ENCODE peak calls at places on chromosomes 16 and 17, in nine cellular contexts. One of them, this sample, is unnamed.

GRCh38 chr17:46765491-46765890 is 53.0 kb downstream of the WNT3 start:
- DNase-seq in right lobe of liver: no peak
- DNase-seq in breast epithelium: no peak
- DNase-seq in HCT116: no peak
- DNase-seq in NB4: no peak
- DNase-seq in vagina: no peak
- DNase-seq in testis: no peak
- DNase-seq in gastrocnemius medialis: no peak
- DNase-seq in spleen: no peak
- DNase-seq in this sample: no peak

GRCh38 chr17:36827056-36827455 is 110.2 kb upstream of the LHX1 start:
- DNase-seq in NB4: no peak
- DNase-seq in gastrocnemius medialis: no peak
- DNase-seq in breast epithelium: no peak
- DNase-seq in testis: no peak
- DNase-seq in spleen: peak
- DNase-seq in vagina: no peak
- DNase-seq in HCT116: no peak
- DNase-seq in right lobe of liver: no peak
- DNase-seq in this sample: no peak

GRCh38 chr16:89871895-89872294 is 1.5 kb upstream of the TCF25 start:
- DNase-seq in HCT116: no peak
- DNase-seq in breast epithelium: no peak
- DNase-seq in spleen: no peak
- DNase-seq in NB4: no peak
- DNase-seq in testis: no peak
- DNase-seq in gastrocnemius medialis: no peak
- DNase-seq in right lobe of liver: no peak
- DNase-seq in vagina: no peak
- DNase-seq in this sample: no peak

GRCh38 chr16:4869147-4869790 is 22.0 kb downstream of the UBN1 start:
- DNase-seq in testis: no peak
- DNase-seq in spleen: no peak
- DNase-seq in breast epithelium: no peak
- DNase-seq in vagina: no peak
- DNase-seq in NB4: no peak
- DNase-seq in HCT116: no peak
- DNase-seq in right lobe of liver: no peak
- DNase-seq in gastrocnemius medialis: no peak
- DNase-seq in this sample: no peak

GRCh38 chr17:16442594-16443389 is 27.4 kb downstream of the TRPV2 start:
- DNase-seq in HCT116: no peak
- DNase-seq in breast epithelium: no peak
- DNase-seq in testis: no peak
- DNase-seq in right lobe of liver: no peak
- DNase-seq in gastrocnemius medialis: no peak
- DNase-seq in vagina: no peak
- DNase-seq in spleen: no peak
- DNase-seq in NB4: peak
- DNase-seq in this sample: no peak

GRCh38 chr17:79561486-79562116 is 49.2 kb downstream of the RBFOX3 start:
- DNase-seq in right lobe of liver: no peak
- DNase-seq in gastrocnemius medialis: no peak
- DNase-seq in testis: no peak
- DNase-seq in vagina: no peak
- DNase-seq in spleen: peak
- DNase-seq in NB4: no peak
- DNase-seq in breast epithelium: no peak
- DNase-seq in HCT116: no peak
- DNase-seq in this sample: no peak

GRCh38 chr17:27530791-27531391 is 74.6 kb downstream of the KSR1 start:
- DNase-seq in vagina: no peak
- DNase-seq in gastrocnemius medialis: no peak
- DNase-seq in spleen: peak
- DNase-seq in breast epithelium: no peak
- DNase-seq in NB4: peak
- DNase-seq in right lobe of liver: no peak
- DNase-seq in testis: no peak
- DNase-seq in HCT116: no peak
- DNase-seq in this sample: no peak

GRCh38 chr17:55201609-55201932 is 63.2 kb upstream of the HLF start:
- DNase-seq in breast epithelium: no peak
- DNase-seq in vagina: no peak
- DNase-seq in right lobe of liver: no peak
- DNase-seq in HCT116: no peak
- DNase-seq in NB4: no peak
- DNase-seq in gastrocnemius medialis: no peak
- DNase-seq in testis: no peak
- DNase-seq in spleen: no peak
- DNase-seq in this sample: no peak

GRCh38 chr17:57388326-57388725 is 132.0 kb downstream of the MSI2 start:
- DNase-seq in spleen: no peak
- DNase-seq in gastrocnemius medialis: no peak
- DNase-seq in right lobe of liver: no peak
- DNase-seq in NB4: no peak
- DNase-seq in testis: no peak
- DNase-seq in vagina: no peak
- DNase-seq in HCT116: no peak
- DNase-seq in breast epithelium: no peak
- DNase-seq in this sample: no peak

GRCh38 chr16:89359296-89360147 is 130.8 kb downstream of the ANKRD11 start:
- DNase-seq in right lobe of liver: no peak
- DNase-seq in vagina: no peak
- DNase-seq in gastrocnemius medialis: no peak
- DNase-seq in HCT116: no peak
- DNase-seq in breast epithelium: no peak
- DNase-seq in spleen: no peak
- DNase-seq in NB4: no peak
- DNase-seq in testis: peak
- DNase-seq in this sample: no peak

GRCh38 chr16:1505912-1506311 is 12.8 kb downstream of the TELO2 start:
- DNase-seq in breast epithelium: no peak
- DNase-seq in gastrocnemius medialis: no peak
- DNase-seq in right lobe of liver: no peak
- DNase-seq in testis: no peak
- DNase-seq in HCT116: no peak
- DNase-seq in spleen: no peak
- DNase-seq in NB4: no peak
- DNase-seq in vagina: no peak
- DNase-seq in this sample: no peak

GRCh38 chr16:1508494-1509167 is 15.5 kb downstream of the TELO2 start:
- DNase-seq in vagina: no peak
- DNase-seq in gastrocnemius medialis: no peak
- DNase-seq in breast epithelium: no peak
- DNase-seq in HCT116: no peak
- DNase-seq in right lobe of liver: peak
- DNase-seq in spleen: no peak
- DNase-seq in testis: no peak
- DNase-seq in NB4: no peak
- DNase-seq in this sample: no peak

GRCh38 chr16:1509307-1510221 is 16.4 kb downstream of the TELO2 start:
- DNase-seq in HCT116: no peak
- DNase-seq in NB4: no peak
- DNase-seq in spleen: peak
- DNase-seq in testis: no peak
- DNase-seq in right lobe of liver: peak
- DNase-seq in breast epithelium: no peak
- DNase-seq in gastrocnemius medialis: peak
- DNase-seq in vagina: no peak
- DNase-seq in this sample: peak

GRCh38 chr16:1505073-1505844 is 12.1 kb downstream of the TELO2 start:
- DNase-seq in testis: no peak
- DNase-seq in HCT116: no peak
- DNase-seq in gastrocnemius medialis: no peak
- DNase-seq in breast epithelium: no peak
- DNase-seq in NB4: no peak
- DNase-seq in right lobe of liver: no peak
- DNase-seq in spleen: no peak
- DNase-seq in vagina: no peak
- DNase-seq in this sample: no peak

GRCh38 chr16:1506494-1507213 is 13.5 kb downstream of the TELO2 start:
- DNase-seq in right lobe of liver: no peak
- DNase-seq in breast epithelium: no peak
- DNase-seq in testis: no peak
- DNase-seq in spleen: no peak
- DNase-seq in gastrocnemius medialis: no peak
- DNase-seq in vagina: no peak
- DNase-seq in HCT116: no peak
- DNase-seq in NB4: no peak
- DNase-seq in this sample: no peak
- TF ChIP-seq POLR2A in right lobe of liver: no peak
- TF ChIP-seq POLR2A in breast epithelium: no peak
- TF ChIP-seq POLR2A in testis: no peak
- TF ChIP-seq POLR2A in spleen: no peak
- TF ChIP-seq POLR2A in gastrocnemius medialis: no peak
- TF ChIP-seq POLR2A in vagina: no peak
- TF ChIP-seq POLR2A in HCT116: no peak
- TF ChIP-seq POLR2A in NB4: no peak
- TF ChIP-seq POLR2A in this sample: no peak

DNA sequence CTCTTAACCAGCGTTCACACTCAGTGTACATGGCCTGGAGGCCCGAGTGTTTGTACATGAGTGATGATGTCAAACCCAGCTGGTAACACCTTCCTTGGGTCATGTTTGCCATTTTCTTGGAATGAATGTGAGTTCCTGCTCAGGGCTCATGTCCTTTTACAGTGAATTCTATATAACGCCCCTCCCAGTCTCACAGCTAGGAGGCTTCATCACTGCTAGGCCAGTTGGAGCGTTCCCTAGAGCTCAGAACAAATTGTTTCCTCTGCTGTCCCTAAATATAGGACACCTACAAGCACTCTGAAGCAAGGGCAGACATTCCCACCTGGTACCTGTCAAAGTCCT is 5.5 kb downstream of the TIMM22 start:
- DNase-seq in NB4: no peak
- DNase-seq in right lobe of liver: no peak
- DNase-seq in spleen: no peak
- DNase-seq in breast epithelium: no peak
- DNase-seq in gastrocnemius medialis: no peak
- DNase-seq in HCT116: no peak
- DNase-seq in vagina: no peak
- DNase-seq in testis: no peak
- DNase-seq in this sample: no peak
- TF ChIP-seq POLR2A in NB4: no peak
- TF ChIP-seq POLR2A in right lobe of liver: no peak
- TF ChIP-seq POLR2A in spleen: no peak
- TF ChIP-seq POLR2A in breast epithelium: no peak
- TF ChIP-seq POLR2A in gastrocnemius medialis: no peak
- TF ChIP-seq POLR2A in HCT116: no peak
- TF ChIP-seq POLR2A in vagina: no peak
- TF ChIP-seq POLR2A in testis: no peak
- TF ChIP-seq POLR2A in this sample: no peak

DNA sequence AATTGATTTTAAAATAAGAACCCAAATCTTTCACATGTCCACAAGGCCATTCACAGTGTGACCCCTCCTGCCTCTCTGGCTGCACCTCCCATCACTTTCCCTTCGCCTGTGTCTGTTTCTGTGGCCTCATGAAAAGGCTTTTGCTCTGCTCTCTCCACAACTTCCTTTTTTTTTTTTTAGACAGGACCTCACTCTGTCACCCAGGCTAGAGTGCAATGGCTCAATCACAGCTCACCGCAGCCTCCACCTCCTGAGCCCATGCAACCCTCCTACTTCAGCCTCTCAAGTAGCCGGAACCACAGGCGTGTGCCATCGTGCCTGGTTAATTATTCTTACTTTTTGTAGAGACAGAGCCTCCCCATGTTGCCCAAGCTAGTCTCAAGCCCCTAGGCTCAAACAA is 197.1 kb downstream of the ABCC12 start:
- DNase-seq in breast epithelium: no peak
- DNase-seq in testis: no peak
- DNase-seq in right lobe of liver: no peak
- DNase-seq in HCT116: no peak
- DNase-seq in NB4: peak
- DNase-seq in gastrocnemius medialis: no peak
- DNase-seq in spleen: no peak
- DNase-seq in vagina: no peak
- DNase-seq in this sample: no peak
- TF ChIP-seq POLR2A in breast epithelium: no peak
- TF ChIP-seq POLR2A in testis: no peak
- TF ChIP-seq POLR2A in right lobe of liver: no peak
- TF ChIP-seq POLR2A in HCT116: no peak
- TF ChIP-seq POLR2A in NB4: no peak
- TF ChIP-seq POLR2A in gastrocnemius medialis: no peak
- TF ChIP-seq POLR2A in spleen: no peak
- TF ChIP-seq POLR2A in vagina: no peak
- TF ChIP-seq POLR2A in this sample: no peak

GRCh38 chr17:2852211-2852610 is 56.0 kb downstream of the RAP1GAP2 start:
- DNase-seq in HCT116: no peak
- DNase-seq in gastrocnemius medialis: no peak
- DNase-seq in testis: no peak
- DNase-seq in vagina: no peak
- DNase-seq in breast epithelium: no peak
- DNase-seq in spleen: no peak
- DNase-seq in right lobe of liver: no peak
- DNase-seq in NB4: no peak
- DNase-seq in this sample: no peak

GRCh38 chr17:2854662-2855061 is 58.4 kb downstream of the RAP1GAP2 start:
- DNase-seq in vagina: no peak
- DNase-seq in right lobe of liver: no peak
- DNase-seq in HCT116: no peak
- DNase-seq in breast epithelium: no peak
- DNase-seq in spleen: no peak
- DNase-seq in gastrocnemius medialis: no peak
- DNase-seq in NB4: no peak
- DNase-seq in testis: no peak
- DNase-seq in this sample: peak

GRCh38 chr17:2852729-2853110 is 56.5 kb downstream of the RAP1GAP2 start:
- DNase-seq in vagina: no peak
- DNase-seq in breast epithelium: no peak
- DNase-seq in spleen: peak
- DNase-seq in HCT116: no peak
- DNase-seq in testis: no peak
- DNase-seq in right lobe of liver: peak
- DNase-seq in NB4: no peak
- DNase-seq in gastrocnemius medialis: no peak
- DNase-seq in this sample: peak

GRCh38 chr17:2853722-2854580 is 57.7 kb downstream of the RAP1GAP2 start:
- DNase-seq in gastrocnemius medialis: no peak
- DNase-seq in breast epithelium: no peak
- DNase-seq in spleen: peak
- DNase-seq in testis: peak
- DNase-seq in right lobe of liver: peak
- DNase-seq in NB4: no peak
- DNase-seq in vagina: no peak
- DNase-seq in HCT116: no peak
- DNase-seq in this sample: no peak

DNA sequence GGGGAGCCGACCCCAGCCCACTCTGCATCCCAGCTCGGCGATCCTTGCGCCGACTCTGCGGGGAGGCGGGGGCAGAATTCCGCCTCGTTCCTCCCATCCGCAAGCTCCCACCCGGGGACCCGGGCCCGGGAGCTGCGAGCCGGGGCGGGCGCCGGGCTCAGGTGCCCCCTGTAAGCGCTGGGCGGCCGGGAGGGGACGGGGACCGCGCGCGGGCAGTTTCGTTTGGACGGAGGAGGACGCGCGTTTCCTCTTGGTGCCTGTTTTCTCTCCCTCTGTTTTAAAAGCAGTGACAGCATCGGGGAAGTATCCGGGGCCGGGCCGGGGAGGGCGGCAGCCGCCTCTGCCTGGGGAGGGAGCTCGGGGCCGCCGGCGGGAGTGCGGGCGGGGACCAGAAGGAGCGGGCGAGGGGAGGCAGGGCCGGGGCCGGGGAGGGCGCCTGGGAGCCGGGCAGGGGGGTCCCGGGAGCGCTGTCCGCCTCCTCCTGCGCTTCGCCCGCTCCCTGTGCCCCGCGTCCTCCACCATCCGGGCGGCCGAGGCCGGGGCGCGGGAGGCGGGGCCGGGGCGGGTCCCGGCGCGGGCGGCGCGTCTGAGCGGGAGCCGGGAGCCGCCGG is 57.0 kb downstream of the RAP1GAP2 start:
- DNase-seq in gastrocnemius medialis: peak
- DNase-seq in HCT116: no peak
- DNase-seq in right lobe of liver: peak
- DNase-seq in testis: no peak
- DNase-seq in vagina: no peak
- DNase-seq in NB4: peak
- DNase-seq in breast epithelium: peak
- DNase-seq in spleen: peak
- DNase-seq in this sample: peak
- TF ChIP-seq POLR2A in gastrocnemius medialis: no peak
- TF ChIP-seq POLR2A in HCT116: no peak
- TF ChIP-seq POLR2A in right lobe of liver: no peak
- TF ChIP-seq POLR2A in testis: no peak
- TF ChIP-seq POLR2A in vagina: peak
- TF ChIP-seq POLR2A in NB4: no peak
- TF ChIP-seq POLR2A in breast epithelium: no peak
- TF ChIP-seq POLR2A in spleen: no peak
- TF ChIP-seq POLR2A in this sample: no peak